ENCODE peak calls at places on chromosomes 7 and 10, in five cellular contexts. One of them, this sample, is unnamed.

GRCh38 chr10:102713483-102713813 is 749 bp downstream of the ARL3 start:
- DNase-seq in HCT116: no peak
- DNase-seq in K562: no peak
- DNase-seq in prostate gland: no peak
- DNase-seq in NB4: no peak
- DNase-seq in this sample: no peak

GRCh38 chr10:29746080-29746797 is 111.5 kb upstream of the SVIL start:
- DNase-seq in HCT116: no peak
- DNase-seq in K562: no peak
- DNase-seq in NB4: no peak
- DNase-seq in prostate gland: no peak
- DNase-seq in this sample: no peak

GRCh38 chr10:77201135-77202111 is 436.2 kb downstream of the KCNMA1 start:
- DNase-seq in prostate gland: no peak
- DNase-seq in HCT116: no peak
- DNase-seq in NB4: no peak
- DNase-seq in K562: no peak
- DNase-seq in this sample: no peak

GRCh38 chr7:120860151-120860550 is 2.2 kb upstream of the TSPAN12 start:
- DNase-seq in prostate gland: no peak
- DNase-seq in HCT116: no peak
- DNase-seq in NB4: no peak
- DNase-seq in K562: no peak
- DNase-seq in this sample: no peak

GRCh38 chr10:86785021-86785420 is 28.6 kb downstream of the BMPR1A start:
- DNase-seq in HCT116: no peak
- DNase-seq in K562: no peak
- DNase-seq in NB4: no peak
- DNase-seq in prostate gland: no peak
- DNase-seq in this sample: no peak

GRCh38 chr7:130281227-130281626 is 11.7 kb upstream of the CPA4 start:
- DNase-seq in HCT116: no peak
- DNase-seq in K562: no peak
- DNase-seq in prostate gland: no peak
- DNase-seq in NB4: no peak
- DNase-seq in this sample: no peak

GRCh38 chr7:73891178-73891885 is 30.4 kb downstream of the TMEM270 start:
- DNase-seq in prostate gland: no peak
- DNase-seq in HCT116: no peak
- DNase-seq in K562: peak; percentile 50
- DNase-seq in NB4: no peak
- DNase-seq in this sample: no peak

GRCh38 chr10:127155221-127155620 is 41.2 kb downstream of the INSYN2A start:
- DNase-seq in HCT116: no peak
- DNase-seq in NB4: no peak
- DNase-seq in K562: no peak
- DNase-seq in prostate gland: no peak
- DNase-seq in this sample: no peak

GRCh38 chr10:106929291-106929925 is 235.1 kb downstream of the SORCS1 start:
- DNase-seq in prostate gland: no peak
- DNase-seq in NB4: no peak
- DNase-seq in K562: no peak
- DNase-seq in HCT116: no peak
- DNase-seq in this sample: no peak

GRCh38 chr7:115707236-115707635 is 323.3 kb downstream of the TFEC start:
- DNase-seq in NB4: peak; percentile 9
- DNase-seq in prostate gland: no peak
- DNase-seq in K562: no peak
- DNase-seq in HCT116: peak; percentile 66
- DNase-seq in this sample: no peak

GRCh38 chr10:34333513-34333912 is 481.6 kb downstream of the PARD3 start:
- DNase-seq in HCT116: no peak
- DNase-seq in K562: no peak
- DNase-seq in NB4: no peak
- DNase-seq in prostate gland: peak; percentile 52
- DNase-seq in this sample: no peak

GRCh38 chr10:78579995-78580394 is 488.8 kb upstream of the ZMIZ1 start:
- DNase-seq in prostate gland: peak; percentile 45
- DNase-seq in K562: no peak
- DNase-seq in NB4: no peak
- DNase-seq in HCT116: no peak
- DNase-seq in this sample: no peak

GRCh38 chr10:60343254-60343653 is 46.4 kb downstream of the ANK3 start:
- DNase-seq in prostate gland: no peak
- DNase-seq in HCT116: no peak
- DNase-seq in K562: no peak
- DNase-seq in NB4: no peak
- DNase-seq in this sample: no peak

GRCh38 chr10:73762915-73763314 is 18.7 kb downstream of the SEC24C start:
- DNase-seq in NB4: no peak
- DNase-seq in HCT116: no peak
- DNase-seq in K562: no peak
- DNase-seq in prostate gland: no peak
- DNase-seq in this sample: no peak

GRCh38 chr10:112585052-112585451 is 138.0 kb downstream of the VTI1A start:
- DNase-seq in prostate gland: peak; percentile 14
- DNase-seq in K562: no peak
- DNase-seq in NB4: no peak
- DNase-seq in HCT116: peak; percentile 36
- DNase-seq in this sample: no peak

GRCh38 chr10:32265756-32266155 is 81.2 kb downstream of the EPC1 start:
- DNase-seq in HCT116: no peak
- DNase-seq in K562: no peak
- DNase-seq in NB4: no peak
- DNase-seq in prostate gland: no peak
- DNase-seq in this sample: peak; percentile 7

GRCh38 chr7:46494026-46494425 is 573.0 kb upstream of the IGFBP3 start:
- DNase-seq in NB4: no peak
- DNase-seq in HCT116: no peak
- DNase-seq in prostate gland: no peak
- DNase-seq in K562: no peak
- DNase-seq in this sample: no peak

GRCh38 chr7:28815369-28815927 is 142.7 kb downstream of the TRIL start:
- DNase-seq in HCT116: no peak
- DNase-seq in K562: no peak
- DNase-seq in NB4: no peak
- DNase-seq in prostate gland: no peak
- DNase-seq in this sample: no peak

GRCh38 chr7:887488-887820 is 11.1 kb downstream of the GET4 start:
- DNase-seq in HCT116: no peak
- DNase-seq in NB4: no peak
- DNase-seq in prostate gland: no peak
- DNase-seq in K562: no peak
- DNase-seq in this sample: no peak

GRCh38 chr10:86688398-86688921 is 20.1 kb downstream of the LDB3 start:
- DNase-seq in HCT116: peak; percentile 54
- DNase-seq in K562: peak; percentile 68
- DNase-seq in prostate gland: peak; percentile 48
- DNase-seq in NB4: peak; percentile 84
- DNase-seq in this sample: peak; percentile 43

GRCh38 chr7:142722289-142722794 is 26.9 kb upstream of the PRSS1 start:
- DNase-seq in K562: no peak
- DNase-seq in NB4: no peak
- DNase-seq in prostate gland: no peak
- DNase-seq in HCT116: no peak
- DNase-seq in this sample: no peak

GRCh38 chr10:119315128-119316001 is 108.0 kb downstream of the GRK5 start:
- DNase-seq in K562: peak; percentile 63
- DNase-seq in HCT116: peak; percentile 91
- DNase-seq in prostate gland: no peak
- DNase-seq in NB4: peak; percentile 87
- DNase-seq in this sample: peak; percentile 30

GRCh38 chr7:41808541-41808940 is 105.7 kb upstream of the INHBA start:
- DNase-seq in K562: no peak
- DNase-seq in prostate gland: no peak
- DNase-seq in HCT116: no peak
- DNase-seq in NB4: no peak
- DNase-seq in this sample: no peak

GRCh38 chr10:30092151-30092790 is 32.9 kb upstream of the JCAD start:
- DNase-seq in prostate gland: no peak
- DNase-seq in NB4: peak; percentile 35
- DNase-seq in HCT116: peak; percentile 29
- DNase-seq in K562: no peak
- DNase-seq in this sample: no peak

GRCh38 chr7:123417580-123417979 is 116.8 kb downstream of the IQUB start:
- DNase-seq in K562: no peak
- DNase-seq in prostate gland: no peak
- DNase-seq in NB4: no peak
- DNase-seq in HCT116: no peak
- DNase-seq in this sample: no peak

GRCh38 chr7:51000956-51001355 is 218.3 kb upstream of the GRB10 start:
- DNase-seq in K562: no peak
- DNase-seq in HCT116: no peak
- DNase-seq in prostate gland: no peak
- DNase-seq in NB4: peak; percentile 34
- DNase-seq in this sample: no peak

GRCh38 chr10:106440355-106440754 is 724.2 kb downstream of the SORCS1 start:
- DNase-seq in K562: no peak
- DNase-seq in NB4: no peak
- DNase-seq in prostate gland: no peak
- DNase-seq in HCT116: no peak
- DNase-seq in this sample: no peak

GRCh38 chr10:103839867-103840746 is 15.3 kb downstream of the SH3PXD2A start:
- DNase-seq in prostate gland: no peak
- DNase-seq in HCT116: no peak
- DNase-seq in K562: no peak
- DNase-seq in NB4: no peak
- DNase-seq in this sample: no peak

GRCh38 chr7:64849924-64850499 is 53.1 kb upstream of the ZNF273 start:
- DNase-seq in HCT116: no peak
- DNase-seq in K562: no peak
- DNase-seq in prostate gland: no peak
- DNase-seq in NB4: no peak
- DNase-seq in this sample: no peak

GRCh38 chr10:97426776-97427570 is 982 bp downstream of the PGAM1 start:
- DNase-seq in K562: no peak
- DNase-seq in prostate gland: no peak
- DNase-seq in HCT116: no peak
- DNase-seq in NB4: peak; percentile 58
- DNase-seq in this sample: no peak

GRCh38 chr7:69932034-69932628 is 333.9 kb downstream of the AUTS2 start:
- DNase-seq in prostate gland: peak; percentile 9
- DNase-seq in K562: no peak
- DNase-seq in HCT116: no peak
- DNase-seq in NB4: peak; percentile 54
- DNase-seq in this sample: no peak

GRCh38 chr7:158994687-158995086 is 138.3 kb downstream of the DYNC2I1 start:
- DNase-seq in NB4: no peak
- DNase-seq in prostate gland: no peak
- DNase-seq in K562: no peak
- DNase-seq in HCT116: no peak
- DNase-seq in this sample: no peak

GRCh38 chr10:122657255-122657654 is 42.4 kb downstream of the C10orf120 start:
- DNase-seq in prostate gland: peak; percentile 29
- DNase-seq in HCT116: no peak
- DNase-seq in K562: no peak
- DNase-seq in NB4: no peak
- DNase-seq in this sample: no peak

GRCh38 chr7:108839091-108839490 is 269.4 kb downstream of the DNAJB9 start:
- DNase-seq in NB4: no peak
- DNase-seq in prostate gland: no peak
- DNase-seq in HCT116: no peak
- DNase-seq in K562: no peak
- DNase-seq in this sample: no peak

GRCh38 chr10:2081501-2081900 is 344.2 kb upstream of the ADARB2 start:
- DNase-seq in HCT116: no peak
- DNase-seq in K562: no peak
- DNase-seq in NB4: no peak
- DNase-seq in prostate gland: no peak
- DNase-seq in this sample: no peak

GRCh38 chr10:80137926-80138325 is 5.4 kb downstream of the PLAC9 start:
- DNase-seq in prostate gland: no peak
- DNase-seq in K562: no peak
- DNase-seq in NB4: no peak
- DNase-seq in HCT116: no peak
- DNase-seq in this sample: no peak

GRCh38 chr10:109996766-109997171 is 11.0 kb upstream of the ADD3 start:
- DNase-seq in prostate gland: no peak
- DNase-seq in HCT116: no peak
- DNase-seq in K562: no peak
- DNase-seq in NB4: no peak
- DNase-seq in this sample: no peak
- TF ChIP-seq POLR2A in prostate gland: no peak
- TF ChIP-seq POLR2A in HCT116: no peak
- TF ChIP-seq POLR2A in K562: no peak
- TF ChIP-seq POLR2A in NB4: no peak
- TF ChIP-seq POLR2A in this sample: no peak

DNA sequence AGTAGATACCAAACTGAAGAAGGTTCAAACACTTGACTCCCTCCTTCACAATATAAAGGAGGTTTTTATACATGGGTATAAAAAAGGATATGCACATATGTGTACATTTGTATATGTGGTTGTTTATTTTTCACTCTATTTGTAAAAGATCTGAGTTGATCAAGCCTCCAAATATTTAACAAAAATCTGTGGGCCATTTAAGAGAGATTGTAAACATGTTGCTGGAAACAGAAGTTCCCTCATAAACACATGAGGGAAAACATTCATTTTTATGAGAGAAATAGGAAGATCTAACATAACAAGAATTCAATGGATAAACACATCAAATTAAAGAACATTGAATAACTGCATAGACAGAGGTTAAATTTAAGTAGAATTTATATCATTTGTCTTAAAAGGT is 81.7 kb downstream of the COL28A1 start:
- DNase-seq in NB4: no peak
- DNase-seq in HCT116: no peak
- DNase-seq in K562: no peak
- DNase-seq in prostate gland: no peak
- DNase-seq in this sample: no peak
- H3K4me3 ChIP-seq in NB4: no peak overlapping the region
- H3K4me3 ChIP-seq in HCT116: no peak overlapping the region
- H3K4me3 ChIP-seq in K562: no peak overlapping the region
- H3K4me3 ChIP-seq in prostate gland: no peak overlapping the region
- H3K4me3 ChIP-seq in this sample: no peak overlapping the region

GRCh38 chr7:13276977-13277376 is 589.5 kb downstream of the ARL4A start:
- DNase-seq in HCT116: peak; percentile 6
- DNase-seq in prostate gland: no peak
- DNase-seq in K562: no peak
- DNase-seq in NB4: peak; percentile 9
- DNase-seq in this sample: no peak
- TF ChIP-seq CTCF in HCT116: peak; percentile 66
- TF ChIP-seq CTCF in prostate gland: no peak
- TF ChIP-seq CTCF in K562: peak; percentile 8
- TF ChIP-seq CTCF in NB4: peak; percentile 24
- TF ChIP-seq CTCF in this sample: no peak

DNA sequence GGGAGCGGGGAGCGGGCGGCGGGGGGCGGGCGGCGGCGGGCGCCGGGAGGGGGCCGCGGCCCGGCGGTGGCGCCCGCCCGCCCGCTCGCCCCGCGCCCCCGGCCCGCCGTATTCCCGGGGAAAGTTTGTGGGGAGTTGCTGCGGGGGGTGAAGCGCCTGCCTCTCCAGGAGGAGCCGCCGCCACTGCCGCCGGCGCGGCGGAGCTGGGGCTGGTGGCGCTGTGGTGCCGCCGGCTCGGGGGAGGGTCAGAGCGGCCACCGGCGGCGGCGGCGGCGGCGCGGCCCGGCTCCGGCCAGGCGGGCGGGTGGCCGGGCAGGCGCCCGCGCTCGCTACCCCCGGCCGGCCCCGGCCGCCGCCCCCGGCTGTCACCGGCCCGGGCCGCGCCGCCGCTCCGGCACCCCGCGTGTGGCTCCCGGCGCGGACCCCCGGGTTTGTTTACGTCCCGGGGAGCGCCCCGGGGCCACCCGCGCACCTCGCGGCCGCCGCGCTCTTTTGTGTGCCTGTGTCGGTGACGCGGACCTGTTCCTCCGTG is 861 bp upstream of the CUX1 start:
- DNase-seq in prostate gland: peak; percentile 30
- DNase-seq in NB4: peak; percentile 74
- DNase-seq in HCT116: no peak
- DNase-seq in K562: peak; percentile 77
- DNase-seq in this sample: no peak
- TF ChIP-seq POLR2A in prostate gland: no peak
- TF ChIP-seq POLR2A in NB4: no peak
- TF ChIP-seq POLR2A in HCT116: no peak
- TF ChIP-seq POLR2A in K562: no peak
- TF ChIP-seq POLR2A in this sample: no peak